ENCODE peak calls at places on chromosomes 2 and 18, in five cellular contexts. J is pancreas, E is cardiac fibroblast, H is H1, K is mucosa of descending colon. A is an unnamed sample.

GRCh38 chr18:32576296-32576916 is 105.7 kb upstream of the GAREM1 start:
- DNase-seq in J (no peak), K (no peak), E (peak; percentile 44), H (no peak), A (no peak)

GRCh38 chr2:65265090-65266045 is 37.7 kb downstream of the ACTR2 start:
- DNase-seq in H (no peak), J (peak; percentile 24), K (no peak), E (peak; percentile 92), A (peak; percentile 91)

GRCh38 chr18:8910843-8911242 is 191.7 kb upstream of the NDUFV2 start:
- DNase-seq in H (no peak), E (no peak), J (no peak), K (no peak), A (no peak)

GRCh38 chr2:45237128-45237527 is 227.9 kb upstream of the SIX2 start:
- DNase-seq in E (peak; percentile 69), H (no peak), J (no peak), K (no peak), A (peak; percentile 11)

GRCh38 chr2:19021100-19021476 is 337.3 kb downstream of the OSR1 start:
- DNase-seq in J (no peak), E (peak; percentile 85), K (no peak), H (no peak), A (peak; percentile 69)

GRCh38 chr2:233079953-233080835 is 20.1 kb downstream of the INPP5D start:
- DNase-seq in E (no peak), H (no peak), J (no peak), K (no peak), A (no peak)

GRCh38 chr2:21175895-21176646 is 52.3 kb downstream of the TDRD15 start:
- DNase-seq in E (no peak), K (no peak), H (no peak), J (no peak), A (peak; percentile 8)

GRCh38 chr2:29372185-29372584 is 257.0 kb downstream of the CLIP4 start:
- DNase-seq in E (no peak), J (no peak), K (no peak), H (no peak), A (no peak)

GRCh38 chr18:48306838-48307237 is 102.3 kb downstream of the ZBTB7C start:
- DNase-seq in H (no peak), K (no peak), J (no peak), E (no peak), A (no peak)

GRCh38 chr2:27756544-27757498 is 14.7 kb upstream of the MRPL33 start:
- DNase-seq in J (no peak), E (no peak), K (no peak), H (no peak), A (no peak)

GRCh38 chr18:6203791-6204190 is 210.9 kb downstream of the L3MBTL4 start:
- DNase-seq in H (no peak), J (no peak), K (peak; percentile 27), E (no peak), A (no peak)

GRCh38 chr18:3319894-3320438 is 58.0 kb downstream of the MYL12B start:
- DNase-seq in H (no peak), K (no peak), J (no peak), E (no peak), A (no peak)

GRCh38 chr2:113117594-113118262 is 9.7 kb upstream of the IL1RN start:
- DNase-seq in J (peak; percentile 25), H (peak; percentile 30), E (peak; percentile 94), K (peak; percentile 77), A (peak; percentile 28)

GRCh38 chr2:29598978-29599377 is 322.4 kb downstream of the ALK start:
- DNase-seq in H (no peak), E (no peak), J (no peak), K (no peak), A (no peak)

GRCh38 chr2:128282976-128283810 is 35.5 kb downstream of the HS6ST1 start:
- DNase-seq in E (no peak), K (peak; percentile 27), H (no peak), J (no peak), A (no peak)

GRCh38 chr2:129224486-129224885 is 755.0 kb upstream of the RAB6C start:
- DNase-seq in K (no peak), H (no peak), J (no peak), E (no peak), A (no peak)

GRCh38 chr2:129923265-129924141 is 56.0 kb upstream of the RAB6C start:
- DNase-seq in H (peak; percentile 88), J (peak; percentile 37), E (peak; percentile 61), K (no peak), A (peak; percentile 33)

GRCh38 chr2:1140389-1141003 is 189.8 kb downstream of the SNTG2 start:
- DNase-seq in J (peak; percentile 24), E (no peak), H (peak; percentile 93), K (peak; percentile 57), A (no peak)

GRCh38 chr2:240469747-240470146 is 34.3 kb downstream of the GPC1 start:
- DNase-seq in K (no peak), J (no peak), E (no peak), H (no peak), A (no peak)

GRCh38 chr2:219522111-219523030 is 8.1 kb downstream of the ASIC4 start:
- DNase-seq in E (peak; percentile 58), J (no peak), H (no peak), K (no peak), A (peak; percentile 81)

GRCh38 chr2:20356042-20356441 is 5.4 kb upstream of the PUM2 start:
- DNase-seq in K (no peak), J (no peak), H (no peak), E (peak; percentile 69), A (peak; percentile 94)

GRCh38 chr2:237210763-237211162 is 125.1 kb downstream of the COPS8 start:
- DNase-seq in J (no peak), E (no peak), H (no peak), K (no peak), A (no peak)

GRCh38 chr2:56197816-56198215 is 14.0 kb downstream of the CCDC85A start:
- DNase-seq in J (no peak), H (no peak), K (no peak), E (no peak), A (no peak)

GRCh38 chr2:121907905-121908304 is 152.5 kb downstream of the TSN start:
- DNase-seq in K (no peak), H (no peak), E (no peak), J (no peak), A (no peak)

GRCh38 chr2:1132328-1132964 is 181.8 kb downstream of the SNTG2 start:
- DNase-seq in J (no peak), K (no peak), E (no peak), H (no peak), A (no peak)

GRCh38 chr2:95271381-95271971 is 2.8 kb upstream of the PROM2 start:
- DNase-seq in K (peak; percentile 16), H (peak; percentile 22), E (no peak), J (no peak), A (no peak)

GRCh38 chr2:234290671-234291070 is 206.2 kb downstream of the ARL4C start:
- DNase-seq in E (peak; percentile 21), H (no peak), J (no peak), K (peak; percentile 54), A (no peak)

GRCh38 chr18:21914739-21915319 is 174.2 kb downstream of the MIB1 start:
- DNase-seq in J (peak; percentile 20), E (peak; percentile 81), H (no peak), K (no peak), A (peak; percentile 56)

GRCh38 chr2:224778474-224778877 is 62.3 kb upstream of the CCDC195 start:
- DNase-seq in E (peak; percentile 80), K (no peak), J (peak; percentile 14), H (peak; percentile 68), A (peak; percentile 70)

GRCh38 chr2:46266134-46266533 is 31.1 kb upstream of the EPAS1 start:
- DNase-seq in J (no peak), E (no peak), K (no peak), H (no peak), A (no peak)

GRCh38 chr2:46268986-46269385 is 28.2 kb upstream of the EPAS1 start:
- DNase-seq in J (no peak), K (no peak), E (peak; percentile 59), H (no peak), A (peak; percentile 69)

GRCh38 chr2:46269545-46270273 is 27.5 kb upstream of the EPAS1 start:
- DNase-seq in K (no peak), H (no peak), J (no peak), E (peak; percentile 68), A (peak; percentile 89)

GRCh38 chr2:46267616-46268015 is 29.6 kb upstream of the EPAS1 start:
- DNase-seq in E (peak; percentile 65), H (no peak), K (no peak), J (no peak), A (peak; percentile 45)

DNA sequence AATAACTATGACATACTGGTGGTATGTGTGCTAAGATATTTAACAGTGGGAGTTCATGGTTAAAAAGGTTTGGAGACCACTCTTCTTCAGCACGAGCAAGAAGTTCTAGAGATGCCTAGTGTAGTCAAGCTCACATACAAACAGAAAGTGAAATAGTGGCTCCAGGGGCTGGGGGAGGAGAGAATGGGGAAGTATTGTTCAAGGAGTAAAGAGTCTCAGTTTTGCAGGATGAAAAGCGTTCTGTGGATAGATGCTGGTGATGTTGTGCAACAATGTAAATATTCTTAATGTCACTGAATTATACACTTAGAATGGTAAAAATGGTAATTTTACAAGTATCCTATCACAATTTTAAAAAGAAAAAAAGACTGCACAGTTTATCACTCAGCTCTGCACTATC is 29.0 kb upstream of the EPAS1 start:
- DNase-seq in K (no peak), E (peak; percentile 59), H (no peak), J (no peak), A (peak; percentile 54)
- H3K4me3 ChIP-seq in K (no peak overlapping the region), E (no peak overlapping the region), H (no peak overlapping the region), J (no peak overlapping the region), A (no peak overlapping the region)

GRCh38 chr2:189115126-189115525 is 64.4 kb downstream of the COL5A2 start:
- DNase-seq in K (no peak), E (peak; percentile 64), J (no peak), H (no peak), A (no peak)
- TF ChIP-seq CTCF in K (no peak), E (no peak), J (no peak), H (no peak), A (peak; percentile 8)

DNA sequence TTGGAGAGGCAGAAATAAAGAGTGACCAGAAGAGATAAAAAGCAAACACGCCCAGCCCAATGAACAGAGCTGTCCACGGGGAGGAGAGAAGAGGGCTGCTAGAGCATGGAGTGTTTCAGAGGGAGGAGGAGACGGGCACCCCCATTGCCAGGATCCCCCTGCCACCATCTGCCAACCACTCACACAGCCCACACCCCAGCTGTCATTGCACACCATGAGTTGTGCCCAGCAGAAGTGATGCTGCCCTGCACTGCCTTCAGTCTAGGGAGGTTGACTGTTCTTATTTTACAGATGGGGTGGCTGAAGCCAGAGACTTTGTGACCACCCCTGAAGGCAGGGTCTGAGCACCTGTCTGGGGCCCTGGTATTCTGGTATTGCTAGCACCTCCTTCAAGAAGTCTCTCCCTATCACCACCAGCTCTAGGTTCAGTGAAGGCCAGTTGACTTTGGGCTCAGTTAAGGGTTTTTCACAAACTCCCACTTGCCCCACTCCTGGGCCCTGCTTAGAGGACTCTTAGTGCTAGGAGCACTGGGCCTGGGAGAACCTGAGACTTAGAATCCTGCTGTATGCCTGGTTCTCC is 2.4 kb downstream of the FABP1 start:
- DNase-seq in J (no peak), E (no peak), K (no peak), H (no peak), A (no peak)
- H3K4me3 ChIP-seq in J (no peak overlapping the region), E (no peak overlapping the region), K (no peak overlapping the region), H (no peak overlapping the region), A (no peak overlapping the region)

DNA sequence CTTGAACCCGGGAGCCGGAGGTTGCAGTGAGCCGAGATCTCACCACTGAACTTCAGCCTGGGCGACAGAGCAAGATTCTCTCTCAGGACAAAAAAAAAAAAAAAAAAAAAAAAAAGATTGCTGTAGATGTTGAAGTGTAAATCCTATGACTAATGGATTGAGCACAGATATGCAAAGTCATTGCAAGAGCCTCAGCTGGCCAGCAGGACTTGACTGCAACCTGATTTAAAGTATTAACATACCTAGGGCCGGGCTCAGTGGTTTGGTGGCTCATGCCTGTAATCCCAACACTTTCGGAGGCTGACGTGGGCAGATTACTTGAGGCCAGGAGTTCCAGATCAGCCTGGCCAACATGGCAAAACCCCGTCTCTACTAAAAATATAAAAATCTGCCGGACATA is 103.4 kb upstream of the MSH2 start:
- DNase-seq in E (peak; percentile 77), H (no peak), K (no peak), J (no peak), A (peak; percentile 97)
- TF ChIP-seq CTCF in E (peak; percentile 11), H (no peak), K (no peak), J (no peak), A (peak; percentile 3)